ENCODE peak calls at places on chromosomes 6 and 20, in eight cellular contexts. O is H9, B is left lung, G is transverse colon, D is A549, P is right atrium auricular region, J is tibial artery, M is endodermal cell. E is an unnamed sample. For H3K4me1, the result is how much of the 10 kb centered on the place peaks cover.

GRCh38 chr6:152816055-152816454 is 65.5 kb downstream of the VIP start:
- DNase-seq in O (no peak), B (no peak), G (no peak), D (no peak), P (no peak), J (no peak), M (no peak), E (no peak)

GRCh38 chr20:38985060-38985459 is 22.9 kb downstream of the DHX35 start:
- DNase-seq in O (no peak), B (no peak), G (no peak), D (no peak), P (no peak), J (no peak), M (no peak), E (no peak)

GRCh38 chr6:166032366-166033171 is 135.1 kb downstream of the TBXT start:
- DNase-seq in O (peak), B (no peak), G (peak), D (peak), P (no peak), J (no peak), M (peak), E (no peak)

GRCh38 chr6:169379495-169380070 is 125.9 kb upstream of the THBS2 start:
- DNase-seq in O (no peak), B (no peak), G (no peak), D (no peak), P (no peak), J (no peak), M (no peak), E (no peak)

GRCh38 chr6:109457596-109457996 is 2.0 kb upstream of the MICAL1 start:
- DNase-seq in O (no peak), B (no peak), G (no peak), D (no peak), P (no peak), J (no peak), M (no peak), E (no peak)

GRCh38 chr6:90701146-90701781 is 114.4 kb upstream of the MAP3K7 start:
- DNase-seq in O (peak), B (no peak), G (no peak), D (no peak), P (no peak), J (no peak), M (peak), E (no peak)

GRCh38 chr6:17289491-17290106 is 8.4 kb downstream of the RBM24 start:
- DNase-seq in O (no peak), B (no peak), G (peak), D (no peak), P (peak), J (peak), M (no peak), E (no peak)

GRCh38 chr6:150291968-150292710 is 76.7 kb upstream of the IYD start:
- DNase-seq in O (no peak), B (no peak), G (no peak), D (no peak), P (no peak), J (no peak), M (no peak), E (peak)

GRCh38 chr20:6421321-6422030 is 298.6 kb upstream of the FERMT1 start:
- DNase-seq in O (no peak), B (no peak), G (no peak), D (no peak), P (no peak), J (no peak), M (no peak), E (no peak)

GRCh38 chr6:127554435-127555006 is 22.5 kb upstream of the C6orf58 start:
- DNase-seq in O (peak), B (no peak), G (no peak), D (peak), P (no peak), J (no peak), M (peak), E (no peak)

GRCh38 chr6:29014729-29015608 is 9.9 kb upstream of the ZNF311 start:
- DNase-seq in O (no peak), B (peak), G (no peak), D (no peak), P (no peak), J (no peak), M (no peak), E (no peak)

GRCh38 chr6:46221221-46221793 is 50.5 kb upstream of the ENPP5 start:
- DNase-seq in O (no peak), B (no peak), G (no peak), D (peak), P (no peak), J (no peak), M (no peak), E (peak)

GRCh38 chr6:4295789-4296165 is 160.4 kb upstream of the ECI2 start:
- DNase-seq in O (no peak), B (no peak), G (no peak), D (no peak), P (no peak), J (no peak), M (peak), E (no peak)

GRCh38 chr20:49859807-49860206 is 47.2 kb downstream of the SLC9A8 start:
- DNase-seq in O (no peak), B (no peak), G (no peak), D (no peak), P (no peak), J (no peak), M (peak), E (peak)

GRCh38 chr6:6590530-6590929 is 2.0 kb downstream of the LY86 start:
- DNase-seq in O (no peak), B (no peak), G (no peak), D (no peak), P (no peak), J (no peak), M (no peak), E (no peak)

GRCh38 chr6:11609324-11610071 is 71.9 kb downstream of the TMEM170B start:
- DNase-seq in O (no peak), B (no peak), G (no peak), D (peak), P (peak), J (peak), M (no peak), E (no peak)

GRCh38 chr6:41439524-41440418 is 104.4 kb downstream of the NCR2 start:
- DNase-seq in O (no peak), B (no peak), G (no peak), D (no peak), P (no peak), J (no peak), M (no peak), E (no peak)

GRCh38 chr6:112881027-112881426 is 533.9 kb downstream of the RFPL4B start:
- DNase-seq in O (no peak), B (no peak), G (no peak), D (no peak), P (no peak), J (no peak), M (no peak), E (peak)

GRCh38 chr6:22613695-22614094 is 44.3 kb downstream of the HDGFL1 start:
- DNase-seq in O (no peak), B (no peak), G (no peak), D (no peak), P (no peak), J (no peak), M (no peak), E (peak)

GRCh38 chr6:54243699-54244098 is 64.5 kb upstream of the TINAG start:
- DNase-seq in O (no peak), B (no peak), G (no peak), D (no peak), P (no peak), J (no peak), M (no peak), E (no peak)

GRCh38 chr20:4041748-4042411 is 26.5 kb upstream of the RNF24 start:
- DNase-seq in O (no peak), B (peak), G (peak), D (peak), P (no peak), J (peak), M (peak), E (peak)

GRCh38 chr20:63639093-63639860 is 12.4 kb upstream of the GMEB2 start:
- DNase-seq in O (no peak), B (no peak), G (peak), D (no peak), P (no peak), J (no peak), M (no peak), E (no peak)

GRCh38 chr20:561437-562231 is 18.0 kb upstream of the CSNK2A1 start:
- DNase-seq in O (peak), B (no peak), G (peak), D (peak), P (peak), J (peak), M (peak), E (peak)

GRCh38 chr6:24692851-24693592 is 25.9 kb downstream of the C6orf62 start:
- DNase-seq in O (no peak), B (no peak), G (no peak), D (no peak), P (no peak), J (no peak), M (no peak), E (no peak)

GRCh38 chr20:55424968-55425367 is 580.4 kb downstream of the CBLN4 start:
- DNase-seq in O (no peak), B (no peak), G (no peak), D (no peak), P (no peak), J (no peak), M (no peak), E (no peak)

GRCh38 chr20:23048283-23049200 is 930 bp downstream of the THBD start:
- DNase-seq in O (peak), B (peak), G (peak), D (peak), P (peak), J (peak), M (peak), E (peak)

GRCh38 chr20:62361799-62362589 is 5.1 kb downstream of the LAMA5 start:
- DNase-seq in O (peak), B (peak), G (no peak), D (no peak), P (no peak), J (peak), M (peak), E (no peak)
- H3K4me1 ChIP-seq in O (under half), B (half or more), G (half or more), D (half or more), P (under half), J (under half), M (under half), E (under half)

DNA sequence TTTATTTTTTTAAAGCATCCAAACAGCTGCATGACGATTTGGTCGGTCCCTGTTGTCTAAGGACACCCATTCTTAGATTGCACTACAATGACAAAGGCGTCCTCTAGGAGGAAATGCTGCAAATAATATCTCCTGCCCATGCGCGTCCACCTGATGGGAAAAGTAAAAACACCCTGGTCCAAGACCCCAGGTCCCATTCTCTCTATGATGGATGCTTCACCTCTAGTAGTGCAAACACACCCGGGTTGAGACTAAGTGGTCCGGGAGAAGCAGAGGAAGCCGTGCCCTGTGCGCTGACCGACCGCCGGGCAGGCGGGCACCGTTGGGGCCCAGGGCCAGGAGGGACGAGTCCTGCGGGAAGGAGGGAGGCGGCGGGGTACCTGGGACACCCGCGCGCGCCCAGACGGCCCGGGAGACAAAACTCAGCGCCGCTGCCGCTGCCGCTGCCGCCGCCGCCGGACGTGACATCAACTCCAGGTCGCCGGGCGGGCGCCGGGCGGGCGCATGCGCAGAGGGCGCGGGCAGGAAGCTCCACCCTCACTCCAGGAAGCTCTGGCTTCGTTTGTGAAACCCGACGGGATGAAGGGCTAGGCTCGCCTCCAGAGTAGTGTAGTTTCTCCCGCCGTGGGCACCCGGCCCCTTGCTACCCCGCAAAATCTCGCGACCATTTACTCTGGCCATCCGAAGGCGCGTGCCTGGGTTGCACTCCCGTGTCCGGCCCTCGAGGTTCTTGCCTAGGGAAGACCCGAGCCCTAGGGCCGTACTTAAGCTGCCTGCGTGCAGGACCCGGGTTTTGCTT is at the start of gene TBC1D7:
- DNase-seq in O (peak), B (peak), G (peak), D (peak), P (peak), J (peak), M (peak), E (peak)
- TF ChIP-seq CTCF in O (peak), B (no peak), G (no peak), D (no peak), P (no peak), J (peak), M (peak), E (peak)

GRCh38 chr6:26598267-26598666 is 1.5 kb downstream of the ABT1 start:
- DNase-seq in O (no peak), B (peak), G (no peak), D (no peak), P (no peak), J (no peak), M (no peak), E (no peak)

GRCh38 chr6:26595669-26596269 is 984 bp upstream of the ABT1 start:
- DNase-seq in O (peak), B (peak), G (peak), D (peak), P (peak), J (peak), M (peak), E (peak)

GRCh38 chr6:26597389-26597766 is 625 bp downstream of the ABT1 start:
- DNase-seq in O (no peak), B (no peak), G (no peak), D (no peak), P (no peak), J (no peak), M (no peak), E (no peak)

GRCh38 chr6:26597821-26598220 is 1.1 kb downstream of the ABT1 start:
- DNase-seq in O (no peak), B (no peak), G (no peak), D (no peak), P (no peak), J (no peak), M (no peak), E (no peak)

DNA sequence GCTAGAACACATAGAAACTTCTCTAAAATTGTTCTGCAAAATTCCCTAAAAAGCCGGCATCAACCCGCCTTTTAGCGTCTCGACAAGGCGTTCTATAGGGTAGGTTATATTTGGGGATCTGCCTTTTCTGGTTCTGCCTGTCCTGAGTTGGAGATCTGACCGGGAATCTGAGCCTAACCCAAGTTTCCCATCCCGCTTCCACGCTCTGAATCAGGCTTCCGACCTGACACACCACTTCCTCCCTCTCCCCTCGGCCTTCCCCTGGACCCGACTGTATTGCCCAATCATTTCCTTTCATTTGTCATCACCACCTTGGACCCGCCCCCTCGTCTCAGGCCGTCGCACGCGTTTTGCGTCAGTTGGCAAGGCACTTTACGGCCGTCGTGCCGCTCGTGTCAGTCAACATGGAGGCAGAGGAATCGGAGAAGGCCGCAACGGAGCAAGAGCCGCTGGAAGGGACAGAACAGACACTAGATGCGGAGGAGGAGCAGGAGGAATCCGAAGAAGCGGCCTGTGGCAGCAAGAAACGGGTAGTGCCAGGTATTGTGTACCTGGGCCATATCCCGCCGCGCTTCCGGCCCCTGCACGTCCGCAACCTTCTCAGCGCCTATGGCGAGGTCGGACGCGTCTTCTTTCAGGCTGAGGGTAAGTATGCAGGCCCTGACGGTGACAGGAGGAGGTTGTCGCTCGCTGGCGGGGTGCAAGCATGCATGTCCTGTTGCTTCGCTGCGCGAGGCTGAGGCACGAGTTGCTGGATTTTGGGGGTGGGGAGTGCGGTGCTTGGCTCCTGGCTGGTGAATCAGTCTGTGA is at the start of gene ABT1:
- DNase-seq in O (peak), B (peak), G (peak), D (peak), P (peak), J (peak), M (peak), E (peak)
- H3K27ac ChIP-seq in O (no peak), B (peak), G (peak), D (peak), P (peak), J (peak), M (no peak), E (peak)

GRCh38 chr20:51800769-51801219 is 1.5 kb downstream of the SALL4 start:
- DNase-seq in O (no peak), B (no peak), G (no peak), D (peak), P (no peak), J (no peak), M (peak), E (no peak)

GRCh38 chr20:51799586-51799985 is 2.7 kb downstream of the SALL4 start:
- DNase-seq in O (no peak), B (no peak), G (no peak), D (no peak), P (no peak), J (no peak), M (no peak), E (no peak)

GRCh38 chr20:51800132-51800721 is 2.1 kb downstream of the SALL4 start:
- DNase-seq in O (peak), B (peak), G (peak), D (peak), P (no peak), J (no peak), M (peak), E (no peak)

GRCh38 chr20:51802170-51802745 is at the start of gene SALL4:
- DNase-seq in O (peak), B (no peak), G (no peak), D (no peak), P (no peak), J (no peak), M (peak), E (peak)

GRCh38 chr20:51801220-51801991 is 915 bp downstream of the SALL4 start:
- DNase-seq in O (peak), B (no peak), G (no peak), D (peak), P (no peak), J (no peak), M (peak), E (no peak)
- H3K4me1 ChIP-seq in O (under half), B (under half), G (under half), D (under half), P (under half), J (under half), M (under half), E (under half)

GRCh38 chr20:43786885-43787284 is 60.1 kb upstream of the GTSF1L start:
- DNase-seq in O (no peak), B (no peak), G (no peak), D (no peak), P (no peak), J (no peak), M (no peak), E (no peak)

GRCh38 chr20:43787937-43788336 is 61.1 kb upstream of the GTSF1L start:
- DNase-seq in O (no peak), B (no peak), G (no peak), D (no peak), P (no peak), J (no peak), M (no peak), E (no peak)

GRCh38 chr20:43794326-43794725 is 67.5 kb upstream of the GTSF1L start:
- DNase-seq in O (no peak), B (no peak), G (no peak), D (no peak), P (no peak), J (no peak), M (no peak), E (no peak)

DNA sequence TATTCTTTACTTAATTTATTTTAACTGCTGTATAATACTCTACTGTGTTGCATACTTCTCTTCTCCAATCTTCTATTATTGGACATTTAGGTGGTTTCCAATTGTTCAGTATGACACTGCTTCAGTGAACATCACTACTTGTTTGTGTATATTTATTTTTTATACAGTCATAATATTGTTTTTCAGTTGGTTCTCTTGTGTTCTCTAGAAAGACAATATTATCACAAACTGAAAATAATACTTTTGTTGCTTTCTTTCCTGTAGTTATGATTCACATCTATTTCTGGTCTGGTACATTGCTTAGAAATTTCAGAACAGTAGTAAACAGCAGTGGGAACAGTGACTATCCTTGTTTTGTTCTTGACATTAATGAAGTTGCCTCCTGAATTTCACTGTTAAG is 62.8 kb upstream of the GTSF1L start:
- DNase-seq in O (no peak), B (no peak), G (no peak), D (no peak), P (no peak), J (no peak), M (no peak), E (no peak)
- TF ChIP-seq CTCF in O (no peak), B (no peak), G (no peak), D (no peak), P (no peak), J (no peak), M (no peak), E (no peak)